ENCODE peak calls at places on chromosome 9, in nine cellular contexts. N, J, V, O, M, T, D, X and Z are unnamed samples.

GRCh38 chr9:111839981-111840380 is 45.2 kb upstream of the SHOC1 start:
- DNase-seq in N (no peak), J (no peak), V (no peak), O (no peak), M (no peak), T (no peak), D (no peak), X (no peak), Z (no peak)

GRCh38 chr9:88663766-88664419 is 128.9 kb downstream of the NXNL2 start:
- DNase-seq in N (no peak), J (no peak), V (no peak), O (no peak), M (no peak), T (no peak), D (no peak), X (no peak), Z (no peak)

GRCh38 chr9:114285166-114285867 is 37.6 kb upstream of the ORM1 start:
- DNase-seq in N (no peak), J (no peak), V (peak; percentile 57), O (no peak), M (peak; percentile 49), T (no peak), D (no peak), X (peak; percentile 63), Z (peak; percentile 25)

GRCh38 chr9:8627944-8628679 is 828.5 kb upstream of the DMAC1 start:
- DNase-seq in N (no peak), J (no peak), V (no peak), O (no peak), M (no peak), T (no peak), D (no peak), X (no peak), Z (no peak)

GRCh38 chr9:128124873-128125574 is 2.5 kb downstream of the PTGES2 start:
- DNase-seq in N (peak; percentile 66), J (peak; percentile 82), V (peak; percentile 58), O (peak; percentile 57), M (peak; percentile 80), T (peak; percentile 77), D (peak; percentile 87), X (peak; percentile 81), Z (peak; percentile 71)

GRCh38 chr9:133640580-133641395 is 4.6 kb downstream of the DBH start:
- DNase-seq in N (no peak), J (no peak), V (no peak), O (no peak), M (no peak), T (no peak), D (no peak), X (no peak), Z (no peak)

GRCh38 chr9:95620296-95620695 is 103.5 kb upstream of the PTCH1 start:
- DNase-seq in N (no peak), J (no peak), V (no peak), O (no peak), M (no peak), T (no peak), D (no peak), X (no peak), Z (no peak)

GRCh38 chr9:101736723-101737122 is 1.7 kb downstream of the GRIN3A start:
- DNase-seq in N (no peak), J (no peak), V (no peak), O (no peak), M (no peak), T (no peak), D (no peak), X (no peak), Z (no peak)

GRCh38 chr9:22160235-22160634 is 151.1 kb upstream of the CDKN2B start:
- DNase-seq in N (no peak), J (no peak), V (no peak), O (no peak), M (no peak), T (no peak), D (no peak), X (no peak), Z (no peak)

GRCh38 chr9:21081999-21082398 is 4.3 kb upstream of the IFNB1 start:
- DNase-seq in N (no peak), J (no peak), V (no peak), O (no peak), M (no peak), T (no peak), D (no peak), X (no peak), Z (no peak)

GRCh38 chr9:76180541-76180940 is 213.7 kb downstream of the RFK start:
- DNase-seq in N (no peak), J (no peak), V (no peak), O (no peak), M (peak; percentile 78), T (no peak), D (no peak), X (no peak), Z (no peak)

GRCh38 chr9:115369322-115369957 is 251.5 kb upstream of the TNC start:
- DNase-seq in N (no peak), J (no peak), V (peak; percentile 67), O (no peak), M (peak; percentile 44), T (no peak), D (no peak), X (no peak), Z (no peak)

GRCh38 chr9:115378246-115378645 is 260.3 kb upstream of the TNC start:
- DNase-seq in N (no peak), J (no peak), V (no peak), O (no peak), M (no peak), T (no peak), D (no peak), X (no peak), Z (no peak)

GRCh38 chr9:115373710-115374045 is 255.7 kb upstream of the TNC start:
- DNase-seq in N (no peak), J (no peak), V (no peak), O (no peak), M (no peak), T (no peak), D (no peak), X (no peak), Z (no peak)

GRCh38 chr9:115374724-115375268 is 256.8 kb upstream of the TNC start:
- DNase-seq in N (no peak), J (no peak), V (no peak), O (no peak), M (no peak), T (no peak), D (no peak), X (no peak), Z (no peak)

GRCh38 chr9:115373000-115373709 is 255.2 kb upstream of the TNC start:
- DNase-seq in N (no peak), J (peak; percentile 38), V (no peak), O (peak; percentile 35), M (peak; percentile 90), T (no peak), D (no peak), X (no peak), Z (no peak)
- TF ChIP-seq EP300 in N (no peak), J (no peak), V (peak; percentile 97), O (no peak), M (peak; percentile 81), T (no peak), D (no peak), X (no peak), Z (no peak)

GRCh38 chr9:125760537-125760936 is 13.4 kb downstream of the PBX3 start:
- DNase-seq in N (no peak), J (no peak), V (no peak), O (no peak), M (no peak), T (no peak), D (no peak), X (no peak), Z (no peak)

GRCh38 chr9:125759812-125760134 is 12.6 kb downstream of the PBX3 start:
- DNase-seq in N (no peak), J (no peak), V (no peak), O (no peak), M (no peak), T (no peak), D (no peak), X (no peak), Z (no peak)

GRCh38 chr9:125761685-125762084 is 14.5 kb downstream of the PBX3 start:
- DNase-seq in N (no peak), J (no peak), V (no peak), O (no peak), M (no peak), T (no peak), D (no peak), X (no peak), Z (no peak)

GRCh38 chr9:125757834-125758233 is 10.7 kb downstream of the PBX3 start:
- DNase-seq in N (no peak), J (no peak), V (no peak), O (no peak), M (no peak), T (no peak), D (no peak), X (no peak), Z (no peak)

GRCh38 chr9:125758986-125759811 is 12.0 kb downstream of the PBX3 start:
- DNase-seq in N (no peak), J (no peak), V (peak; percentile 12), O (peak; percentile 93), M (no peak), T (no peak), D (peak; percentile 12), X (no peak), Z (peak; percentile 49)
- TF ChIP-seq EP300 in N (no peak), J (no peak), V (no peak), O (no peak), M (no peak), T (peak; percentile 23), D (no peak), X (no peak), Z (no peak)

GRCh38 chr9:14300588-14300987 is 13.4 kb downstream of the NFIB start:
- DNase-seq in N (no peak), J (no peak), V (no peak), O (no peak), M (no peak), T (no peak), D (no peak), X (no peak), Z (no peak)

GRCh38 chr9:14302405-14302804 is 11.5 kb downstream of the NFIB start:
- DNase-seq in N (no peak), J (no peak), V (no peak), O (peak; percentile 68), M (no peak), T (no peak), D (no peak), X (no peak), Z (no peak)

GRCh38 chr9:14303110-14303509 is 10.8 kb downstream of the NFIB start:
- DNase-seq in N (no peak), J (no peak), V (no peak), O (no peak), M (no peak), T (no peak), D (no peak), X (no peak), Z (no peak)

GRCh38 chr9:14301006-14301405 is 12.9 kb downstream of the NFIB start:
- DNase-seq in N (no peak), J (no peak), V (no peak), O (no peak), M (no peak), T (no peak), D (no peak), X (no peak), Z (no peak)

GRCh38 chr9:14301582-14301981 is 12.4 kb downstream of the NFIB start:
- DNase-seq in N (no peak), J (no peak), V (no peak), O (no peak), M (no peak), T (no peak), D (no peak), X (no peak), Z (no peak)
- TF ChIP-seq EP300 in N (no peak), J (no peak), V (no peak), O (no peak), M (no peak), T (no peak), D (no peak), X (no peak), Z (no peak)

GRCh38 chr9:89880161-89880560 is 275.3 kb downstream of the GADD45G start:
- DNase-seq in N (no peak), J (peak; percentile 18), V (no peak), O (no peak), M (no peak), T (no peak), D (no peak), X (no peak), Z (peak; percentile 19)
- TF ChIP-seq EP300 in N (no peak), J (no peak), V (no peak), O (no peak), M (no peak), T (no peak), D (no peak), X (no peak), Z (no peak)